ENCODE peak calls at places on chromosomes 2 and 18, in six cellular contexts. One of them, this sample, is unnamed.

GRCh38 chr2:38245114-38245641 is 131.9 kb downstream of the ATL2 start:
- DNase-seq in PC-3: peak
- DNase-seq in fibroblast of lung: no peak
- DNase-seq in foreskin fibroblast: no peak
- DNase-seq in fibroblast of the aortic adventitia: no peak
- DNase-seq in fibroblast of pulmonary artery: no peak
- DNase-seq in this sample: no peak

GRCh38 chr2:200828104-200828503 is 16.4 kb downstream of the BZW1 start:
- DNase-seq in fibroblast of the aortic adventitia: no peak
- DNase-seq in fibroblast of pulmonary artery: no peak
- DNase-seq in PC-3: no peak
- DNase-seq in fibroblast of lung: no peak
- DNase-seq in foreskin fibroblast: no peak
- DNase-seq in this sample: no peak

GRCh38 chr2:100180503-100180902 is 38.1 kb upstream of the AFF3 start:
- DNase-seq in fibroblast of pulmonary artery: no peak
- DNase-seq in fibroblast of the aortic adventitia: no peak
- DNase-seq in foreskin fibroblast: no peak
- DNase-seq in fibroblast of lung: no peak
- DNase-seq in PC-3: no peak
- DNase-seq in this sample: no peak

GRCh38 chr2:233449071-233449901 is 95.0 kb downstream of the DGKD start:
- DNase-seq in foreskin fibroblast: peak
- DNase-seq in fibroblast of the aortic adventitia: peak
- DNase-seq in PC-3: peak
- DNase-seq in fibroblast of lung: peak
- DNase-seq in fibroblast of pulmonary artery: peak
- DNase-seq in this sample: no peak

GRCh38 chr2:233976690-233977294 is 59.6 kb downstream of the TRPM8 start:
- DNase-seq in foreskin fibroblast: peak
- DNase-seq in fibroblast of the aortic adventitia: peak
- DNase-seq in fibroblast of pulmonary artery: peak
- DNase-seq in PC-3: peak
- DNase-seq in fibroblast of lung: peak
- DNase-seq in this sample: no peak

GRCh38 chr2:3256157-3256556 is 121.5 kb downstream of the EIPR1 start:
- DNase-seq in fibroblast of the aortic adventitia: no peak
- DNase-seq in fibroblast of pulmonary artery: no peak
- DNase-seq in PC-3: no peak
- DNase-seq in fibroblast of lung: no peak
- DNase-seq in foreskin fibroblast: no peak
- DNase-seq in this sample: no peak

GRCh38 chr2:180075763-180076362 is 68.8 kb upstream of the CWC22 start:
- DNase-seq in foreskin fibroblast: no peak
- DNase-seq in fibroblast of pulmonary artery: no peak
- DNase-seq in PC-3: peak
- DNase-seq in fibroblast of lung: peak
- DNase-seq in fibroblast of the aortic adventitia: no peak
- DNase-seq in this sample: no peak

GRCh38 chr2:7044253-7045250 is 127.3 kb downstream of the RNF144A start:
- DNase-seq in fibroblast of the aortic adventitia: peak
- DNase-seq in fibroblast of pulmonary artery: peak
- DNase-seq in PC-3: peak
- DNase-seq in fibroblast of lung: peak
- DNase-seq in foreskin fibroblast: peak
- DNase-seq in this sample: no peak

GRCh38 chr2:68255736-68256450 is 3.6 kb upstream of the PPP3R1 start:
- DNase-seq in PC-3: peak
- DNase-seq in fibroblast of lung: peak
- DNase-seq in fibroblast of pulmonary artery: peak
- DNase-seq in fibroblast of the aortic adventitia: peak
- DNase-seq in foreskin fibroblast: peak
- DNase-seq in this sample: no peak

GRCh38 chr18:2657043-2657512 is 1.6 kb downstream of the SMCHD1 start:
- DNase-seq in PC-3: peak
- DNase-seq in foreskin fibroblast: no peak
- DNase-seq in fibroblast of the aortic adventitia: peak
- DNase-seq in fibroblast of lung: peak
- DNase-seq in fibroblast of pulmonary artery: peak
- DNase-seq in this sample: no peak

GRCh38 chr2:24972315-24972958 is 682 bp upstream of the DNAJC27 start:
- DNase-seq in fibroblast of the aortic adventitia: peak
- DNase-seq in fibroblast of lung: peak
- DNase-seq in fibroblast of pulmonary artery: peak
- DNase-seq in foreskin fibroblast: peak
- DNase-seq in PC-3: peak
- DNase-seq in this sample: no peak
- H3K4me3 ChIP-seq in fibroblast of the aortic adventitia: peak
- H3K4me3 ChIP-seq in fibroblast of lung: peak
- H3K4me3 ChIP-seq in fibroblast of pulmonary artery: peak
- H3K4me3 ChIP-seq in foreskin fibroblast: peak
- H3K4me3 ChIP-seq in PC-3: peak
- H3K4me3 ChIP-seq in this sample: peak

DNA sequence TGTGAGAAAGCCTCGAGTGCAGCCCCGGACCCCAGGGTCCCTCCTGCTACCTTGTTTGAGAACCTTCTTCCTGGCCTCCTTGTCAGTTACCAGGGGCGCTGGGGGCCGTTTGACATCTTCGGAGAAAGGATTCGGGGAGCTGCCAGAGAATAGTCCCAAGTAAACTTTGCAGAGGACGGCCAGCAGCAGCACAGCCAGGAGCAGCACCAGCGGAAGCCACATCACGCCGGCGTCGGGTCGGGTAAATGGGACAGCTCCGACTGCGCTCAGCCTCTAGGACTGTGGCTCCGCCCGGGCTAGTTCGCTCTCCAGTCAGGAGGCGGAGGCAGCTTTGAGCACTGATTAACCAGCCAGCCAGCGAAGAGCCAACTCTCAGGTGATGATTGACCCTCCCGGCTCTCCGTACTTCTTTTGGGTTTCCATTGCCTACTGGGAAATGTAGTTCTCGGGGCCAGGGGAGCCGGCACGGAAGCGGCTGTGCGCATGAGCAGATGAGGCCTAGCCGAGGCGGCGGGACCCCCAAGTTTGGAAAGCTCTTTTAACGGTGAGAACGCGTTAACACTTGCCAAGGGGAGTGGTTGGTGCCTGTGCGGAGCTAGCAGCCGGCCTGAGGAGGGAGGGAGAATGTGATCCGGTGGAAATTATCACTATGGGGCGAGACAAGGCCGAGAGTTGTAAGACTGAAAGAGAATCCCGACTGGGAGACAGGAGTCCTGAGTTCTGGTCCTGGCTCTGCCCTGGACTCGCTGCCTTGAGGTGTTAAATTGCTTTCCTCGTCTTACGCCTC is at the start of the genes ELMOD3 and RETSAT:
- DNase-seq in fibroblast of lung: peak
- DNase-seq in fibroblast of pulmonary artery: peak
- DNase-seq in PC-3: peak
- DNase-seq in foreskin fibroblast: peak
- DNase-seq in fibroblast of the aortic adventitia: peak
- DNase-seq in this sample: peak
- H3K4me3 ChIP-seq in fibroblast of lung: peak
- H3K4me3 ChIP-seq in fibroblast of pulmonary artery: peak
- H3K4me3 ChIP-seq in PC-3: peak
- H3K4me3 ChIP-seq in foreskin fibroblast: peak
- H3K4me3 ChIP-seq in fibroblast of the aortic adventitia: peak
- H3K4me3 ChIP-seq in this sample: peak

DNA sequence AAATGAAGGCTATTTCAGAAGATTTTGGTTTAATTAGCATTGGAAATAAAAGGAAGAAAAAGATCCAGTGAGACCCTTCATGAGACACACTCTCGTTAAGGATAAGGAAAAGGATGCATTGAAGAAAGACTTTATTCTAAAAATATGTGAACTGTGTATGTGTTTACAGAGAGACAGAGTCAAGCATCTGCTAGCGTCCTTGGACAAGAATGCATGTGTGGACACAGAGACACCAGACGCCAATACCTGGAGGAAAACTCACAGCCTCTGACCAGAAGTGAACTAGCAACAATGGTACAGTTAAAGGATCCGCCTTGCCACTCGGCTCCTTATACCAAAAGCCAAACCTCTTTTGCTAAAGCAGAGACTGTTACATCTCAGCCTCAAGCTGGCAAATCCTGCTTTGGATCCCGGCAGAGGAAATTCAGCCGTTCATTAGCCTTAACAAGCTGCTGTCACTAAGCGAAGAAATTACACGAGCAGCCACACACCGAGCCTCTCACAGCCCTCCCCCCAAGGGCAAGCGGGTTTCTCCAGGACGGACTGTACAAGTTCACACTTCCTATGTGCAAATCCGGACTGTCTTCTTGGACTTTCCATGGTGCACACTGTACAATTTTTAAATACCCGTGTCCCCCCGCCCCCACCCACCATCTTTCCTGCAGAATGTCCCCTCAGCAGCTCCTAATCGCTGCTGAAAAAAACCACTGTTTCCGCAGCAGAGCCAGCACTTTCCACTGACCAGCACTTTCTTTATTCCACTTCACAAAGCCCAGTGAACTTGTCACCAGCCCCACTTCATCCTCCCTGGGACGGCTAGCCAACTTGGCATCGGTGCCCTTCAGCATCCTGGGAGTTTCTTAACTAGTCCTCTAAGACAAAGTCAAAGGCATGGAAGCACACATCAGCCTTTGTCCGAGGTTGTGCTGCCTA is 1.7 kb downstream of the KLF7 start:
- DNase-seq in fibroblast of pulmonary artery: peak
- DNase-seq in fibroblast of the aortic adventitia: peak
- DNase-seq in PC-3: peak
- DNase-seq in foreskin fibroblast: peak
- DNase-seq in fibroblast of lung: peak
- DNase-seq in this sample: no peak
- H3K4me3 ChIP-seq in fibroblast of pulmonary artery: peak
- H3K4me3 ChIP-seq in fibroblast of the aortic adventitia: peak
- H3K4me3 ChIP-seq in PC-3: peak
- H3K4me3 ChIP-seq in foreskin fibroblast: peak
- H3K4me3 ChIP-seq in fibroblast of lung: peak
- H3K4me3 ChIP-seq in this sample: peak

GRCh38 chr2:28101123-28101522 is 210.6 kb downstream of the BABAM2 start:
- DNase-seq in PC-3: no peak
- DNase-seq in fibroblast of lung: no peak
- DNase-seq in fibroblast of pulmonary artery: peak
- DNase-seq in fibroblast of the aortic adventitia: peak
- DNase-seq in foreskin fibroblast: peak
- DNase-seq in this sample: no peak

GRCh38 chr2:28108143-28108542 is 217.6 kb downstream of the BABAM2 start:
- DNase-seq in fibroblast of the aortic adventitia: peak
- DNase-seq in fibroblast of lung: no peak
- DNase-seq in PC-3: no peak
- DNase-seq in fibroblast of pulmonary artery: no peak
- DNase-seq in foreskin fibroblast: peak
- DNase-seq in this sample: no peak

GRCh38 chr2:28101892-28102291 is 211.4 kb downstream of the BABAM2 start:
- DNase-seq in fibroblast of lung: no peak
- DNase-seq in PC-3: no peak
- DNase-seq in foreskin fibroblast: peak
- DNase-seq in fibroblast of pulmonary artery: peak
- DNase-seq in fibroblast of the aortic adventitia: peak
- DNase-seq in this sample: no peak

GRCh38 chr2:28103611-28104010 is 213.1 kb downstream of the BABAM2 start:
- DNase-seq in foreskin fibroblast: no peak
- DNase-seq in fibroblast of lung: no peak
- DNase-seq in fibroblast of the aortic adventitia: no peak
- DNase-seq in fibroblast of pulmonary artery: no peak
- DNase-seq in PC-3: no peak
- DNase-seq in this sample: no peak

GRCh38 chr2:28102455-28102874 is 211.9 kb downstream of the BABAM2 start:
- DNase-seq in foreskin fibroblast: peak
- DNase-seq in fibroblast of pulmonary artery: peak
- DNase-seq in fibroblast of lung: peak
- DNase-seq in PC-3: no peak
- DNase-seq in fibroblast of the aortic adventitia: peak
- DNase-seq in this sample: peak
- H3K4me3 ChIP-seq in foreskin fibroblast: peak
- H3K4me3 ChIP-seq in fibroblast of pulmonary artery: no peak
- H3K4me3 ChIP-seq in fibroblast of lung: no peak
- H3K4me3 ChIP-seq in PC-3: no peak
- H3K4me3 ChIP-seq in fibroblast of the aortic adventitia: no peak
- H3K4me3 ChIP-seq in this sample: no peak

GRCh38 chr2:65706376-65706775 is 274.0 kb upstream of the SPRED2 start:
- DNase-seq in fibroblast of pulmonary artery: no peak
- DNase-seq in PC-3: no peak
- DNase-seq in fibroblast of lung: peak
- DNase-seq in foreskin fibroblast: no peak
- DNase-seq in fibroblast of the aortic adventitia: peak
- DNase-seq in this sample: no peak

GRCh38 chr2:65711863-65712262 is 279.5 kb upstream of the SPRED2 start:
- DNase-seq in fibroblast of lung: no peak
- DNase-seq in PC-3: no peak
- DNase-seq in fibroblast of the aortic adventitia: no peak
- DNase-seq in foreskin fibroblast: no peak
- DNase-seq in fibroblast of pulmonary artery: no peak
- DNase-seq in this sample: no peak

GRCh38 chr2:65710779-65711295 is 278.4 kb upstream of the SPRED2 start:
- DNase-seq in fibroblast of pulmonary artery: peak
- DNase-seq in PC-3: peak
- DNase-seq in fibroblast of lung: peak
- DNase-seq in foreskin fibroblast: peak
- DNase-seq in fibroblast of the aortic adventitia: no peak
- DNase-seq in this sample: no peak

GRCh38 chr2:65708129-65708528 is 275.7 kb upstream of the SPRED2 start:
- DNase-seq in fibroblast of the aortic adventitia: peak
- DNase-seq in fibroblast of lung: peak
- DNase-seq in foreskin fibroblast: no peak
- DNase-seq in PC-3: no peak
- DNase-seq in fibroblast of pulmonary artery: no peak
- DNase-seq in this sample: no peak

GRCh38 chr2:65710356-65710755 is 278.0 kb upstream of the SPRED2 start:
- DNase-seq in fibroblast of pulmonary artery: no peak
- DNase-seq in PC-3: no peak
- DNase-seq in fibroblast of lung: no peak
- DNase-seq in foreskin fibroblast: no peak
- DNase-seq in fibroblast of the aortic adventitia: no peak
- DNase-seq in this sample: no peak
- H3K4me3 ChIP-seq in fibroblast of pulmonary artery: no peak
- H3K4me3 ChIP-seq in PC-3: no peak
- H3K4me3 ChIP-seq in fibroblast of lung: no peak
- H3K4me3 ChIP-seq in foreskin fibroblast: no peak
- H3K4me3 ChIP-seq in fibroblast of the aortic adventitia: no peak
- H3K4me3 ChIP-seq in this sample: no peak